ENCODE peak calls at places on chromosomes 16 and 17, in seven cellular contexts. One of them, this sample, is unnamed.

GRCh38 chr17:37490638-37491614 is 1.2 kb downstream of the DUSP14 start:
- DNase-seq in activated CD8-positive, alpha-beta memory T cell treated with anti-CD3 and anti-CD28 coated beads, Interleukin-2, amount 50 U/mL, for 4 hours: no peak
- DNase-seq in body of pancreas: no peak
- DNase-seq in activated CD4-positive, alpha-beta T cell treated with anti-CD3 and anti-CD28 coated beads, Interleukin-2, amount 10 ng/mL, durations not matched to agents 7 days and 5 days: no peak
- DNase-seq in GM03348: peak; percentile 82
- DNase-seq in T-helper 17 cell: no peak
- DNase-seq in NCI-H1105 treated with DMSO at 0.1 percent for 48 hours: no peak
- DNase-seq in this sample: no peak

GRCh38 chr17:75516619-75517276 is 420 bp downstream of the TSEN54 start:
- DNase-seq in body of pancreas: peak; percentile 35
- DNase-seq in GM03348: no peak
- DNase-seq in T-helper 17 cell: peak; percentile 24
- DNase-seq in activated CD4-positive, alpha-beta T cell treated with anti-CD3 and anti-CD28 coated beads, Interleukin-2, amount 10 ng/mL, durations not matched to agents 7 days and 5 days: peak; percentile 30
- DNase-seq in activated CD8-positive, alpha-beta memory T cell treated with anti-CD3 and anti-CD28 coated beads, Interleukin-2, amount 50 U/mL, for 4 hours: peak; percentile 40
- DNase-seq in NCI-H1105 treated with DMSO at 0.1 percent for 48 hours: peak; percentile 30
- DNase-seq in this sample: no peak

GRCh38 chr17:68314916-68315535 is 23.7 kb downstream of the ARSG start:
- DNase-seq in activated CD8-positive, alpha-beta memory T cell treated with anti-CD3 and anti-CD28 coated beads, Interleukin-2, amount 50 U/mL, for 4 hours: no peak
- DNase-seq in T-helper 17 cell: no peak
- DNase-seq in NCI-H1105 treated with DMSO at 0.1 percent for 48 hours: no peak
- DNase-seq in body of pancreas: peak; percentile 10
- DNase-seq in activated CD4-positive, alpha-beta T cell treated with anti-CD3 and anti-CD28 coated beads, Interleukin-2, amount 10 ng/mL, durations not matched to agents 7 days and 5 days: peak; percentile 35
- DNase-seq in GM03348: no peak
- DNase-seq in this sample: no peak

GRCh38 chr16:88346680-88347505 is 35.9 kb upstream of the ZNF469 start:
- DNase-seq in T-helper 17 cell: no peak
- DNase-seq in body of pancreas: no peak
- DNase-seq in GM03348: no peak
- DNase-seq in activated CD8-positive, alpha-beta memory T cell treated with anti-CD3 and anti-CD28 coated beads, Interleukin-2, amount 50 U/mL, for 4 hours: no peak
- DNase-seq in NCI-H1105 treated with DMSO at 0.1 percent for 48 hours: no peak
- DNase-seq in activated CD4-positive, alpha-beta T cell treated with anti-CD3 and anti-CD28 coated beads, Interleukin-2, amount 10 ng/mL, durations not matched to agents 7 days and 5 days: no peak
- DNase-seq in this sample: no peak

GRCh38 chr16:81707411-81708321 is 71.4 kb upstream of the PLCG2 start:
- DNase-seq in body of pancreas: peak; percentile 88
- DNase-seq in GM03348: peak; percentile 80
- DNase-seq in T-helper 17 cell: no peak
- DNase-seq in activated CD8-positive, alpha-beta memory T cell treated with anti-CD3 and anti-CD28 coated beads, Interleukin-2, amount 50 U/mL, for 4 hours: no peak
- DNase-seq in activated CD4-positive, alpha-beta T cell treated with anti-CD3 and anti-CD28 coated beads, Interleukin-2, amount 10 ng/mL, durations not matched to agents 7 days and 5 days: no peak
- DNase-seq in NCI-H1105 treated with DMSO at 0.1 percent for 48 hours: peak; percentile 13
- DNase-seq in this sample: no peak

GRCh38 chr16:77780378-77780837 is 8.0 kb upstream of the VAT1L start:
- DNase-seq in GM03348: peak; percentile 41
- DNase-seq in activated CD4-positive, alpha-beta T cell treated with anti-CD3 and anti-CD28 coated beads, Interleukin-2, amount 10 ng/mL, durations not matched to agents 7 days and 5 days: no peak
- DNase-seq in body of pancreas: no peak
- DNase-seq in NCI-H1105 treated with DMSO at 0.1 percent for 48 hours: no peak
- DNase-seq in activated CD8-positive, alpha-beta memory T cell treated with anti-CD3 and anti-CD28 coated beads, Interleukin-2, amount 50 U/mL, for 4 hours: no peak
- DNase-seq in T-helper 17 cell: no peak
- DNase-seq in this sample: no peak

GRCh38 chr17:64413505-64413904 is 22.8 kb upstream of the PECAM1 start:
- DNase-seq in GM03348: no peak
- DNase-seq in body of pancreas: no peak
- DNase-seq in activated CD8-positive, alpha-beta memory T cell treated with anti-CD3 and anti-CD28 coated beads, Interleukin-2, amount 50 U/mL, for 4 hours: no peak
- DNase-seq in NCI-H1105 treated with DMSO at 0.1 percent for 48 hours: no peak
- DNase-seq in T-helper 17 cell: no peak
- DNase-seq in activated CD4-positive, alpha-beta T cell treated with anti-CD3 and anti-CD28 coated beads, Interleukin-2, amount 10 ng/mL, durations not matched to agents 7 days and 5 days: no peak
- DNase-seq in this sample: no peak

GRCh38 chr17:47676510-47676909 is 17.5 kb upstream of the TBKBP1 start:
- DNase-seq in body of pancreas: no peak
- DNase-seq in T-helper 17 cell: no peak
- DNase-seq in activated CD8-positive, alpha-beta memory T cell treated with anti-CD3 and anti-CD28 coated beads, Interleukin-2, amount 50 U/mL, for 4 hours: no peak
- DNase-seq in activated CD4-positive, alpha-beta T cell treated with anti-CD3 and anti-CD28 coated beads, Interleukin-2, amount 10 ng/mL, durations not matched to agents 7 days and 5 days: no peak
- DNase-seq in GM03348: no peak
- DNase-seq in NCI-H1105 treated with DMSO at 0.1 percent for 48 hours: no peak
- DNase-seq in this sample: no peak

GRCh38 chr17:58278661-58279015 is 2.1 kb downstream of the MPO start:
- DNase-seq in activated CD4-positive, alpha-beta T cell treated with anti-CD3 and anti-CD28 coated beads, Interleukin-2, amount 10 ng/mL, durations not matched to agents 7 days and 5 days: no peak
- DNase-seq in GM03348: peak; percentile 26
- DNase-seq in T-helper 17 cell: no peak
- DNase-seq in NCI-H1105 treated with DMSO at 0.1 percent for 48 hours: no peak
- DNase-seq in body of pancreas: peak; percentile 37
- DNase-seq in activated CD8-positive, alpha-beta memory T cell treated with anti-CD3 and anti-CD28 coated beads, Interleukin-2, amount 50 U/mL, for 4 hours: no peak
- DNase-seq in this sample: no peak

GRCh38 chr17:29393451-29393850 is 3.3 kb downstream of the TAOK1 start:
- DNase-seq in NCI-H1105 treated with DMSO at 0.1 percent for 48 hours: no peak
- DNase-seq in activated CD8-positive, alpha-beta memory T cell treated with anti-CD3 and anti-CD28 coated beads, Interleukin-2, amount 50 U/mL, for 4 hours: no peak
- DNase-seq in GM03348: peak; percentile 48
- DNase-seq in body of pancreas: no peak
- DNase-seq in T-helper 17 cell: no peak
- DNase-seq in activated CD4-positive, alpha-beta T cell treated with anti-CD3 and anti-CD28 coated beads, Interleukin-2, amount 10 ng/mL, durations not matched to agents 7 days and 5 days: no peak
- DNase-seq in this sample: no peak

GRCh38 chr17:70136131-70136530 is 33.2 kb upstream of the KCNJ2 start:
- DNase-seq in activated CD4-positive, alpha-beta T cell treated with anti-CD3 and anti-CD28 coated beads, Interleukin-2, amount 10 ng/mL, durations not matched to agents 7 days and 5 days: no peak
- DNase-seq in NCI-H1105 treated with DMSO at 0.1 percent for 48 hours: no peak
- DNase-seq in body of pancreas: no peak
- DNase-seq in GM03348: no peak
- DNase-seq in T-helper 17 cell: no peak
- DNase-seq in activated CD8-positive, alpha-beta memory T cell treated with anti-CD3 and anti-CD28 coated beads, Interleukin-2, amount 50 U/mL, for 4 hours: no peak
- DNase-seq in this sample: no peak

GRCh38 chr16:3173892-3174617 is 13.9 kb upstream of the OR1F1 start:
- DNase-seq in NCI-H1105 treated with DMSO at 0.1 percent for 48 hours: no peak
- DNase-seq in body of pancreas: no peak
- DNase-seq in T-helper 17 cell: no peak
- DNase-seq in GM03348: no peak
- DNase-seq in activated CD4-positive, alpha-beta T cell treated with anti-CD3 and anti-CD28 coated beads, Interleukin-2, amount 10 ng/mL, durations not matched to agents 7 days and 5 days: no peak
- DNase-seq in activated CD8-positive, alpha-beta memory T cell treated with anti-CD3 and anti-CD28 coated beads, Interleukin-2, amount 50 U/mL, for 4 hours: no peak
- DNase-seq in this sample: no peak

GRCh38 chr17:3970668-3971067 is 6.4 kb upstream of the ATP2A3 start:
- DNase-seq in GM03348: no peak
- DNase-seq in activated CD8-positive, alpha-beta memory T cell treated with anti-CD3 and anti-CD28 coated beads, Interleukin-2, amount 50 U/mL, for 4 hours: no peak
- DNase-seq in NCI-H1105 treated with DMSO at 0.1 percent for 48 hours: no peak
- DNase-seq in activated CD4-positive, alpha-beta T cell treated with anti-CD3 and anti-CD28 coated beads, Interleukin-2, amount 10 ng/mL, durations not matched to agents 7 days and 5 days: no peak
- DNase-seq in T-helper 17 cell: no peak
- DNase-seq in body of pancreas: no peak
- DNase-seq in this sample: no peak